ENCODE peak calls at places on chromosomes 12 and 14, in ten cellular contexts. One of them, this sample, is unnamed. For H3K9me3, the result is how much of the 10 kb centered on the place peaks cover.

GRCh38 chr14:65495196-65495595 is 82.7 kb downstream of the FUT8 start:
- DNase-seq in transverse colon: no peak
- DNase-seq in tibial nerve: no peak
- DNase-seq in A549: no peak
- DNase-seq in upper lobe of right lung: no peak
- DNase-seq in colonic mucosa: no peak
- DNase-seq in cardiac muscle cell: no peak
- DNase-seq in psoas muscle: no peak
- DNase-seq in suprapubic skin: no peak
- DNase-seq in HepG2: no peak
- DNase-seq in this sample: no peak

GRCh38 chr14:56004807-56005579 is 113.2 kb upstream of the PELI2 start:
- DNase-seq in transverse colon: peak
- DNase-seq in tibial nerve: no peak
- DNase-seq in A549: peak
- DNase-seq in upper lobe of right lung: no peak
- DNase-seq in colonic mucosa: peak
- DNase-seq in cardiac muscle cell: peak
- DNase-seq in psoas muscle: no peak
- DNase-seq in suprapubic skin: no peak
- DNase-seq in HepG2: no peak
- DNase-seq in this sample: peak

GRCh38 chr14:69640931-69641330 is 29.5 kb downstream of the SUSD6 start:
- DNase-seq in transverse colon: no peak
- DNase-seq in tibial nerve: no peak
- DNase-seq in A549: no peak
- DNase-seq in upper lobe of right lung: no peak
- DNase-seq in colonic mucosa: no peak
- DNase-seq in cardiac muscle cell: no peak
- DNase-seq in psoas muscle: no peak
- DNase-seq in suprapubic skin: no peak
- DNase-seq in HepG2: no peak
- DNase-seq in this sample: no peak

GRCh38 chr12:55194382-55194781 is 26.4 kb upstream of the OR10A7 start:
- DNase-seq in transverse colon: no peak
- DNase-seq in tibial nerve: no peak
- DNase-seq in A549: no peak
- DNase-seq in upper lobe of right lung: no peak
- DNase-seq in colonic mucosa: no peak
- DNase-seq in cardiac muscle cell: no peak
- DNase-seq in psoas muscle: no peak
- DNase-seq in suprapubic skin: no peak
- DNase-seq in HepG2: no peak
- DNase-seq in this sample: no peak

GRCh38 chr12:69996722-69997121 is 171.7 kb downstream of the MYRFL start:
- DNase-seq in transverse colon: no peak
- DNase-seq in tibial nerve: no peak
- DNase-seq in A549: no peak
- DNase-seq in upper lobe of right lung: no peak
- DNase-seq in colonic mucosa: no peak
- DNase-seq in cardiac muscle cell: no peak
- DNase-seq in psoas muscle: no peak
- DNase-seq in suprapubic skin: no peak
- DNase-seq in HepG2: no peak
- DNase-seq in this sample: no peak

GRCh38 chr12:19411234-19412221 is 27.8 kb upstream of the AEBP2 start:
- DNase-seq in transverse colon: no peak
- DNase-seq in tibial nerve: no peak
- DNase-seq in A549: no peak
- DNase-seq in upper lobe of right lung: no peak
- DNase-seq in colonic mucosa: no peak
- DNase-seq in cardiac muscle cell: no peak
- DNase-seq in psoas muscle: no peak
- DNase-seq in suprapubic skin: no peak
- DNase-seq in HepG2: no peak
- DNase-seq in this sample: no peak

GRCh38 chr14:24289649-24290283 is 9.8 kb downstream of the DHRS1 start:
- DNase-seq in transverse colon: no peak
- DNase-seq in tibial nerve: no peak
- DNase-seq in A549: no peak
- DNase-seq in upper lobe of right lung: no peak
- DNase-seq in colonic mucosa: no peak
- DNase-seq in cardiac muscle cell: no peak
- DNase-seq in psoas muscle: no peak
- DNase-seq in suprapubic skin: no peak
- DNase-seq in HepG2: no peak
- DNase-seq in this sample: no peak

GRCh38 chr12:104764225-104765073 is 193.6 kb downstream of the SLC41A2 start:
- DNase-seq in transverse colon: no peak
- DNase-seq in tibial nerve: no peak
- DNase-seq in A549: no peak
- DNase-seq in upper lobe of right lung: no peak
- DNase-seq in colonic mucosa: no peak
- DNase-seq in cardiac muscle cell: no peak
- DNase-seq in psoas muscle: no peak
- DNase-seq in suprapubic skin: no peak
- DNase-seq in HepG2: no peak
- DNase-seq in this sample: no peak

GRCh38 chr12:29797565-29798360 is 14.0 kb upstream of the TMTC1 start:
- DNase-seq in transverse colon: no peak
- DNase-seq in tibial nerve: no peak
- DNase-seq in A549: no peak
- DNase-seq in upper lobe of right lung: no peak
- DNase-seq in colonic mucosa: no peak
- DNase-seq in cardiac muscle cell: no peak
- DNase-seq in psoas muscle: no peak
- DNase-seq in suprapubic skin: no peak
- DNase-seq in HepG2: no peak
- DNase-seq in this sample: no peak

GRCh38 chr12:29795715-29796114 is 12.0 kb upstream of the TMTC1 start:
- DNase-seq in transverse colon: no peak
- DNase-seq in tibial nerve: no peak
- DNase-seq in A549: no peak
- DNase-seq in upper lobe of right lung: no peak
- DNase-seq in colonic mucosa: no peak
- DNase-seq in cardiac muscle cell: peak
- DNase-seq in psoas muscle: no peak
- DNase-seq in suprapubic skin: no peak
- DNase-seq in HepG2: no peak
- DNase-seq in this sample: no peak

GRCh38 chr12:29794869-29795268 is 11.1 kb upstream of the TMTC1 start:
- DNase-seq in transverse colon: no peak
- DNase-seq in tibial nerve: no peak
- DNase-seq in A549: no peak
- DNase-seq in upper lobe of right lung: no peak
- DNase-seq in colonic mucosa: no peak
- DNase-seq in cardiac muscle cell: no peak
- DNase-seq in psoas muscle: no peak
- DNase-seq in suprapubic skin: no peak
- DNase-seq in HepG2: no peak
- DNase-seq in this sample: no peak

GRCh38 chr12:29799591-29799990 is 15.8 kb upstream of the TMTC1 start:
- DNase-seq in transverse colon: no peak
- DNase-seq in tibial nerve: no peak
- DNase-seq in A549: no peak
- DNase-seq in upper lobe of right lung: no peak
- DNase-seq in colonic mucosa: no peak
- DNase-seq in cardiac muscle cell: no peak
- DNase-seq in psoas muscle: no peak
- DNase-seq in suprapubic skin: no peak
- DNase-seq in HepG2: no peak
- DNase-seq in this sample: no peak

DNA sequence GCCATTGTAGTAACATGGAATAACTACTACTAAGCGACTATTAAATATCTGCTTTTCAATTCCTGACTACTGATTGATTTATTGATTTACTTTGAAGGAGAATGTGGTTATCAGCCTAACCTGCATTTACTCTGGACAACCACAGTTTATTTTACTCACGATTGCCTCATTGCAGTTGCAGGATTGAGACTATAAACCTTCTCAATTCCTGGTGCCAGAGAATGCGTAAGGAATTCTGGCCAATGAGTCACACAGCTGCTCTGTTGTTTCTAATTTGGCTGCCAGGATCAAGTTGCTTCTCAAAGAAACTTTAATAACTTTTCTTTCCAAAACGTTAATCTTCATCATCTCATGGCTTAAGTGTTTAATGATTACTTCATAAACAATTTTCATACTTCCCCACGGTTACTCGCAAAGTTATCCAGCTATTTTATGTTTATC is 13.1 kb upstream of the TMTC1 start:
- DNase-seq in transverse colon: peak
- DNase-seq in tibial nerve: no peak
- DNase-seq in A549: no peak
- DNase-seq in upper lobe of right lung: no peak
- DNase-seq in colonic mucosa: peak
- DNase-seq in cardiac muscle cell: no peak
- DNase-seq in psoas muscle: no peak
- DNase-seq in suprapubic skin: no peak
- DNase-seq in HepG2: no peak
- DNase-seq in this sample: no peak
- TF ChIP-seq CTCF in transverse colon: no peak
- TF ChIP-seq CTCF in tibial nerve: no peak
- TF ChIP-seq CTCF in A549: no peak
- TF ChIP-seq CTCF in upper lobe of right lung: no peak
- TF ChIP-seq CTCF in colonic mucosa: no peak
- TF ChIP-seq CTCF in cardiac muscle cell: no peak
- TF ChIP-seq CTCF in psoas muscle: no peak
- TF ChIP-seq CTCF in suprapubic skin: no peak
- TF ChIP-seq CTCF in HepG2: no peak
- TF ChIP-seq CTCF in this sample: no peak

GRCh38 chr14:60647081-60647836 is 2.0 kb downstream of the SIX1 start:
- DNase-seq in transverse colon: no peak
- DNase-seq in tibial nerve: no peak
- DNase-seq in A549: no peak
- DNase-seq in upper lobe of right lung: no peak
- DNase-seq in colonic mucosa: no peak
- DNase-seq in cardiac muscle cell: no peak
- DNase-seq in psoas muscle: peak
- DNase-seq in suprapubic skin: no peak
- DNase-seq in HepG2: peak
- DNase-seq in this sample: no peak

GRCh38 chr14:60648169-60648933 is 926 bp downstream of the SIX1 start:
- DNase-seq in transverse colon: no peak
- DNase-seq in tibial nerve: no peak
- DNase-seq in A549: peak
- DNase-seq in upper lobe of right lung: no peak
- DNase-seq in colonic mucosa: no peak
- DNase-seq in cardiac muscle cell: no peak
- DNase-seq in psoas muscle: peak
- DNase-seq in suprapubic skin: no peak
- DNase-seq in HepG2: no peak
- DNase-seq in this sample: no peak

GRCh38 chr14:60648934-60649814 is at the start of gene SIX1:
- DNase-seq in transverse colon: peak
- DNase-seq in tibial nerve: peak
- DNase-seq in A549: peak
- DNase-seq in upper lobe of right lung: peak
- DNase-seq in colonic mucosa: peak
- DNase-seq in cardiac muscle cell: peak
- DNase-seq in psoas muscle: peak
- DNase-seq in suprapubic skin: no peak
- DNase-seq in HepG2: peak
- DNase-seq in this sample: no peak

GRCh38 chr14:60646202-60646886 is 2.9 kb downstream of the SIX1 start:
- DNase-seq in transverse colon: no peak
- DNase-seq in tibial nerve: no peak
- DNase-seq in A549: no peak
- DNase-seq in upper lobe of right lung: no peak
- DNase-seq in colonic mucosa: no peak
- DNase-seq in cardiac muscle cell: no peak
- DNase-seq in psoas muscle: no peak
- DNase-seq in suprapubic skin: no peak
- DNase-seq in HepG2: no peak
- DNase-seq in this sample: no peak

GRCh38 chr14:60647837-60648168 is 1.5 kb downstream of the SIX1 start:
- DNase-seq in transverse colon: no peak
- DNase-seq in tibial nerve: no peak
- DNase-seq in A549: no peak
- DNase-seq in upper lobe of right lung: no peak
- DNase-seq in colonic mucosa: no peak
- DNase-seq in cardiac muscle cell: no peak
- DNase-seq in psoas muscle: no peak
- DNase-seq in suprapubic skin: no peak
- DNase-seq in HepG2: no peak
- DNase-seq in this sample: no peak
- H3K9me3 ChIP-seq in transverse colon: under half
- H3K9me3 ChIP-seq in tibial nerve: under half
- H3K9me3 ChIP-seq in A549: under half
- H3K9me3 ChIP-seq in upper lobe of right lung: under half
- H3K9me3 ChIP-seq in colonic mucosa: under half
- H3K9me3 ChIP-seq in cardiac muscle cell: under half
- H3K9me3 ChIP-seq in psoas muscle: under half
- H3K9me3 ChIP-seq in suprapubic skin: under half
- H3K9me3 ChIP-seq in HepG2: under half
- H3K9me3 ChIP-seq in this sample: under half

GRCh38 chr12:10291030-10291429 is 16.6 kb upstream of the KLRD1 start:
- DNase-seq in transverse colon: no peak
- DNase-seq in tibial nerve: no peak
- DNase-seq in A549: no peak
- DNase-seq in upper lobe of right lung: no peak
- DNase-seq in colonic mucosa: no peak
- DNase-seq in cardiac muscle cell: no peak
- DNase-seq in psoas muscle: no peak
- DNase-seq in suprapubic skin: no peak
- DNase-seq in HepG2: no peak
- DNase-seq in this sample: no peak

GRCh38 chr12:10293151-10293550 is 14.5 kb upstream of the KLRD1 start:
- DNase-seq in transverse colon: no peak
- DNase-seq in tibial nerve: no peak
- DNase-seq in A549: no peak
- DNase-seq in upper lobe of right lung: no peak
- DNase-seq in colonic mucosa: no peak
- DNase-seq in cardiac muscle cell: no peak
- DNase-seq in psoas muscle: no peak
- DNase-seq in suprapubic skin: no peak
- DNase-seq in HepG2: no peak
- DNase-seq in this sample: no peak

GRCh38 chr12:10288989-10289388 is 18.7 kb upstream of the KLRD1 start:
- DNase-seq in transverse colon: no peak
- DNase-seq in tibial nerve: no peak
- DNase-seq in A549: no peak
- DNase-seq in upper lobe of right lung: no peak
- DNase-seq in colonic mucosa: no peak
- DNase-seq in cardiac muscle cell: no peak
- DNase-seq in psoas muscle: no peak
- DNase-seq in suprapubic skin: no peak
- DNase-seq in HepG2: no peak
- DNase-seq in this sample: no peak

DNA sequence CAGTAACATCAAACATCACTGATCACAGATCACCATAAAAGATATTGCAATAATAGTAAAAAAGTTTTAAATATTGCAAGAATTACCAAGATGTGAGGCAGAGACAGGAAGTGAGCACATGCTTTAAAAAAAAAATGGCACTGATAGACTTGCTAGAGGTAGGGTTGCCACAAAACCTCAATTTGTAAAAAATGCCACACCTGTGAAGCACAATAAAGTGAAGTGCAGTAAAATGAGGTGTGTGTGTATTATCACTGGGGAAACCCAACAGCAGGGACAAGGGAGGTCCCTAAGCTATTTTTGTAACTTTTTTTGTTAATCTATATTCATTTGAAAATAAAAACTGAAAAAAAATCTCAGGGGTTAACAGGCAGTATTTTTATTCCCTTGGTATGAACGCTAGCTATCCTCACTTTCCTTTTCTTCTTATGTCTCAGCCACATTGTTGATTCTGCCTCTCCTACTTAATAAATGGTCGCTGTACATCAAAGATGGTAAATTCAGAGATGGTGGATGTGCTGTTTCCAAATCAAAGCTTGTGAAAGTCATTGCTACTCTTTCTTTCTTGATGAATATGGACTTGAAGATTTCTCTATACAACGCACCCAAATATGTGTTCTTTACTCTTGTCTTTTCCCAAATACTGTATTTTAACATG is 14.0 kb upstream of the KLRD1 start:
- DNase-seq in transverse colon: no peak
- DNase-seq in tibial nerve: no peak
- DNase-seq in A549: no peak
- DNase-seq in upper lobe of right lung: no peak
- DNase-seq in colonic mucosa: no peak
- DNase-seq in cardiac muscle cell: no peak
- DNase-seq in psoas muscle: no peak
- DNase-seq in suprapubic skin: no peak
- DNase-seq in HepG2: no peak
- DNase-seq in this sample: no peak
- H3K27ac ChIP-seq in transverse colon: no peak
- H3K27ac ChIP-seq in tibial nerve: no peak
- H3K27ac ChIP-seq in A549: no peak
- H3K27ac ChIP-seq in upper lobe of right lung: no peak
- H3K27ac ChIP-seq in colonic mucosa: no peak
- H3K27ac ChIP-seq in cardiac muscle cell: no peak
- H3K27ac ChIP-seq in psoas muscle: no peak
- H3K27ac ChIP-seq in suprapubic skin: no peak
- H3K27ac ChIP-seq in HepG2: no peak
- H3K27ac ChIP-seq in this sample: no peak

DNA sequence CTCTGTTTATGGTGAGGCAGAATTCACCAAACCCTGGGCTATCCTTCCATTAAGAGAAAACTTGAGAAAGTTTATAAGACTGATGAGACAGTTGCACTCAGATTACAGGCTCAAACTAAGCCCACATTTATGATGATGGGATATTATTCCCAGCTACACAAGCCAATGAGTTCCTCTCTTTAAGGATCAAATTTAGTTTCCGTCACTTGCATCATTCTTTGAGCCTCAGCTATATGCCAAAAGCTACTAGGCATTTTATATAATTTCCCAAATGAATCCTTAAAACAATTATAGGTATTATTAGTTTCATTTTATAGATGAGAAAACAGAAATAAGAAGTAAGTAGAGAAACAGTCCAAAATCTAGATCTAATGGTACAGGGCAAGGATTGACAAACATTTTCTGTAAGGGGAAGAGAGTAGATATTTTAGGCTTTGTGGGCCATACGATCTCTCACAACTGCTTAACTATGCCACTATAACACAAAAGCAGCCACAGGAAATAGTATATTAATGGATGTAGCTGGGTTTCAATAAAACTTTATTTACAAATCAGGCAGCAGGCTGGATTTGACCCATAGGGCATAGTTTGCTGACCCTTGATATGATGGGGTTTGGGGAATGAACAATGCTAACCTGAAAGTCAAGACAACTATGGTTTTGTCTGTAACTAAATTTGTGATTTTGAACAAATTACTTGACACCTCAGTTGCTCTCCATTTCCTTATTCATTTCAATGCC is 91.8 kb upstream of the PLXNC1 start:
- DNase-seq in transverse colon: no peak
- DNase-seq in tibial nerve: no peak
- DNase-seq in A549: no peak
- DNase-seq in upper lobe of right lung: no peak
- DNase-seq in colonic mucosa: no peak
- DNase-seq in cardiac muscle cell: no peak
- DNase-seq in psoas muscle: no peak
- DNase-seq in suprapubic skin: no peak
- DNase-seq in HepG2: no peak
- DNase-seq in this sample: no peak
- TF ChIP-seq CTCF in transverse colon: no peak
- TF ChIP-seq CTCF in tibial nerve: no peak
- TF ChIP-seq CTCF in A549: no peak
- TF ChIP-seq CTCF in upper lobe of right lung: no peak
- TF ChIP-seq CTCF in colonic mucosa: no peak
- TF ChIP-seq CTCF in cardiac muscle cell: no peak
- TF ChIP-seq CTCF in psoas muscle: no peak
- TF ChIP-seq CTCF in suprapubic skin: no peak
- TF ChIP-seq CTCF in HepG2: no peak
- TF ChIP-seq CTCF in this sample: no peak